ENCODE peak calls at places on chromosomes 2 and 18, in five cellular contexts. B is A549, A is GM12878, T is tibial nerve, R is ovary. Q is an unnamed sample.

GRCh38 chr2:176565641-176566323 is 296.5 kb downstream of the MTX2 start:
- DNase-seq in B (no peak), A (no peak), T (no peak), R (no peak), Q (no peak)

GRCh38 chr18:61922435-61922834 is 29.6 kb upstream of the RNF152 start:
- DNase-seq in B (no peak), A (no peak), T (no peak), R (no peak), Q (no peak)

GRCh38 chr2:45678791-45679348 is 27.4 kb downstream of the PRKCE start:
- DNase-seq in B (no peak), A (no peak), T (no peak), R (no peak), Q (no peak)

GRCh38 chr2:176638167-176639015 is 369.1 kb downstream of the MTX2 start:
- DNase-seq in B (peak; percentile 69), A (no peak), T (peak; percentile 57), R (peak; percentile 79), Q (peak; percentile 89)

GRCh38 chr2:45382744-45383143 is 228.3 kb downstream of the SRBD1 start:
- DNase-seq in B (no peak), A (no peak), T (no peak), R (no peak), Q (no peak)

GRCh38 chr2:109247812-109248211 is 118.8 kb downstream of the SH3RF3 start:
- DNase-seq in B (no peak), A (no peak), T (no peak), R (peak; percentile 69), Q (no peak)

GRCh38 chr2:100470898-100471514 is 724 bp downstream of the NMS start:
- DNase-seq in B (no peak), A (no peak), T (no peak), R (no peak), Q (no peak)

GRCh38 chr2:193561054-193561453 is 1366.3 kb upstream of the TMEFF2 start:
- DNase-seq in B (no peak), A (no peak), T (no peak), R (no peak), Q (no peak)

GRCh38 chr18:77862358-77862757 is 612.7 kb downstream of the GALR1 start:
- DNase-seq in B (no peak), A (no peak), T (no peak), R (no peak), Q (no peak)

GRCh38 chr18:69599377-69599776 is 198.7 kb downstream of the DOK6 start:
- DNase-seq in B (no peak), A (no peak), T (no peak), R (no peak), Q (no peak)

GRCh38 chr2:221810216-221810615 is 238.1 kb upstream of the EPHA4 start:
- DNase-seq in B (no peak), A (no peak), T (no peak), R (no peak), Q (no peak)

GRCh38 chr2:228599781-228600180 is 418.3 kb upstream of the SPHKAP start:
- DNase-seq in B (no peak), A (no peak), T (no peak), R (no peak), Q (no peak)

GRCh38 chr18:61132036-61132435 is 201.2 kb upstream of the CDH20 start:
- DNase-seq in B (no peak), A (no peak), T (no peak), R (no peak), Q (no peak)

GRCh38 chr18:48955528-48956261 is 4.9 kb upstream of the SMAD7 start:
- DNase-seq in B (no peak), A (no peak), T (peak; percentile 44), R (no peak), Q (no peak)

GRCh38 chr18:79884296-79884962 is 67.0 kb downstream of the SLC66A2 start:
- DNase-seq in B (no peak), A (no peak), T (no peak), R (no peak), Q (no peak)

GRCh38 chr2:72745679-72746368 is 80.0 kb downstream of the EXOC6B start:
- DNase-seq in B (peak; percentile 87), A (no peak), T (peak; percentile 41), R (no peak), Q (peak; percentile 21)

GRCh38 chr2:148989882-148990493 is 48.5 kb upstream of the LYPD6B start:
- DNase-seq in B (peak; percentile 84), A (peak; percentile 23), T (peak; percentile 86), R (peak; percentile 66), Q (peak; percentile 64)

GRCh38 chr2:24121469-24121868 is 1.7 kb downstream of the PFN4 start:
- DNase-seq in B (no peak), A (no peak), T (no peak), R (no peak), Q (no peak)
- TF ChIP-seq EP300 in B (no peak), A (no peak), T (no peak), R (no peak), Q (peak; percentile 18)

GRCh38 chr2:238457927-238458324 is 31.2 kb downstream of the ASB1 start:
- DNase-seq in B (no peak), A (no peak), T (peak; percentile 38), R (no peak), Q (no peak)

GRCh38 chr2:238459081-238459629 is 32.4 kb downstream of the ASB1 start:
- DNase-seq in B (no peak), A (no peak), T (peak; percentile 84), R (peak; percentile 29), Q (no peak)

GRCh38 chr2:238456449-238456848 is 29.7 kb downstream of the ASB1 start:
- DNase-seq in B (no peak), A (no peak), T (no peak), R (no peak), Q (no peak)

GRCh38 chr2:238458641-238459040 is 31.9 kb downstream of the ASB1 start:
- DNase-seq in B (no peak), A (no peak), T (no peak), R (no peak), Q (no peak)

GRCh38 chr2:238456966-238457926 is 30.5 kb downstream of the ASB1 start:
- DNase-seq in B (no peak), A (no peak), T (no peak), R (no peak), Q (no peak)
- TF ChIP-seq EP300 in B (no peak), A (no peak), T (no peak), R (no peak), Q (no peak)

DNA sequence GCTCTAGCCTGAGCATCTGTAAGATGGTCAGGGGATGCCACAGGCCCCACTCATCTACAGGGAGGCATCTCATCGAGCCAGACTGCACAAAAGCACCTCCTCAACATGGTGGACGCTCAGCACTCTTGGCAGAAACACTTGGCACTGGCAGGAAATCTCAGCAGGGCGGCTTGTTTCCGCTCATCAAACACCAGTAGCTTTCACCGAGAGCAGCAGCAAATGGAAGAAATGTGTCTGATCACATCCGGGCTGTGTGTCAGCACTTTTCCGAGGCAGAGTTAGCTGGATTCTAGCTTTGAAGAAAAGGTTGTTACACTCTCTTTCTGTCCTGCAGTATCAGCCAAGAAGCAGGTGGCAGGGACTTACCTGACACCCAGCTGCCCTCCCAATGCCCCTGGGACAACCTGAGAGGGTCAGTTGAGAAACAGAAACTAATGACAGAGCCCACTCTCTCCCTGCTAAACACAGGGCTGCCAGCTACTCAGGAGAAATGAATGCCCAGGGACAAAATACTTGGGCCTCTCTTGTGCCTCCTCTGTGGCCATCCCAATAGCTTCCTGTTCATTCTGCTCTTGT is 68.9 kb upstream of the FZD7 start:
- DNase-seq in B (no peak), A (no peak), T (no peak), R (no peak), Q (no peak)
- TF ChIP-seq EP300 in B (no peak), A (no peak), T (no peak), R (no peak), Q (no peak)

GRCh38 chr2:239477606-239478005 is 76.8 kb upstream of the HDAC4 start:
- DNase-seq in B (no peak), A (no peak), T (no peak), R (no peak), Q (no peak)
- TF ChIP-seq EP300 in B (no peak), A (no peak), T (no peak), R (no peak), Q (no peak)

GRCh38 chr2:85175369-85176299 is 42.4 kb downstream of the TCF7L1 start:
- DNase-seq in B (no peak), A (no peak), T (no peak), R (no peak), Q (no peak)
- TF ChIP-seq EP300 in B (no peak), A (no peak), T (peak; percentile 8), R (no peak), Q (no peak)